ENCODE peak calls at places on chromosomes 5 and 9, in ten cellular contexts. G is A549, O is transverse colon, R is uterus, E is endothelial cell of umbilical vein, T is esophagus squamous epithelium, H is IMR-90, L is heart left ventricle, Y is HCT116, S is spleen. U is an unnamed sample. For H3K9me3, the result is how much of the 10 kb centered on the place peaks cover.

GRCh38 chr5:126970517-126971017 is 59.8 kb downstream of the MARCHF3 start:
- DNase-seq in G (no peak), O (no peak), R (no peak), E (peak), T (no peak), H (peak), L (no peak), Y (no peak), S (no peak), U (no peak)

GRCh38 chr5:179422213-179422839 is 77.1 kb upstream of the ADAMTS2 start:
- DNase-seq in G (no peak), O (no peak), R (no peak), E (no peak), T (no peak), H (no peak), L (peak), Y (no peak), S (no peak), U (no peak)

GRCh38 chr9:126164796-126165525 is 161.7 kb upstream of the MVB12B start:
- DNase-seq in G (no peak), O (no peak), R (no peak), E (no peak), T (no peak), H (no peak), L (peak), Y (no peak), S (peak), U (no peak)

GRCh38 chr9:135611142-135611874 is 28.0 kb downstream of the GLT6D1 start:
- DNase-seq in G (no peak), O (no peak), R (no peak), E (no peak), T (no peak), H (no peak), L (no peak), Y (no peak), S (no peak), U (no peak)

GRCh38 chr5:126002222-126002897 is 420.8 kb upstream of the GRAMD2B start:
- DNase-seq in G (no peak), O (no peak), R (peak), E (peak), T (no peak), H (peak), L (peak), Y (no peak), S (no peak), U (peak)

GRCh38 chr5:107917983-107918382 is 247.2 kb upstream of the EFNA5 start:
- DNase-seq in G (no peak), O (no peak), R (no peak), E (no peak), T (no peak), H (no peak), L (no peak), Y (no peak), S (no peak), U (no peak)

GRCh38 chr9:21994996-21995651 is 533 bp downstream of the CDKN2B-AS1 start:
- DNase-seq in G (no peak), O (peak), R (peak), E (peak), T (peak), H (peak), L (peak), Y (peak), S (peak), U (peak)

GRCh38 chr5:14414615-14415515 is 166.7 kb upstream of the OTULINL start:
- DNase-seq in G (no peak), O (no peak), R (no peak), E (no peak), T (no peak), H (no peak), L (no peak), Y (no peak), S (no peak), U (no peak)

GRCh38 chr5:141846031-141846430 is 32.2 kb downstream of the PCDH1 start:
- DNase-seq in G (no peak), O (no peak), R (no peak), E (no peak), T (no peak), H (peak), L (no peak), Y (no peak), S (no peak), U (peak)

GRCh38 chr9:89662718-89663246 is 58.0 kb downstream of the GADD45G start:
- DNase-seq in G (no peak), O (no peak), R (no peak), E (no peak), T (no peak), H (no peak), L (no peak), Y (no peak), S (peak), U (no peak)

GRCh38 chr5:178306430-178307225 is 74.0 kb upstream of the PHYKPL start:
- DNase-seq in G (no peak), O (no peak), R (no peak), E (no peak), T (no peak), H (no peak), L (no peak), Y (no peak), S (peak), U (no peak)

GRCh38 chr9:128159073-128159783 is 837 bp upstream of the BBLN start:
- DNase-seq in G (no peak), O (peak), R (peak), E (no peak), T (no peak), H (no peak), L (peak), Y (peak), S (no peak), U (no peak)

GRCh38 chr9:37030591-37030939 is 3.5 kb downstream of the PAX5 start:
- DNase-seq in G (no peak), O (no peak), R (no peak), E (no peak), T (no peak), H (no peak), L (no peak), Y (no peak), S (peak), U (no peak)

GRCh38 chr5:171029401-171029800 is 167.6 kb downstream of the RANBP17 start:
- DNase-seq in G (no peak), O (no peak), R (no peak), E (no peak), T (no peak), H (no peak), L (no peak), Y (no peak), S (no peak), U (no peak)

GRCh38 chr9:32011049-32011448 is 373.4 kb upstream of the ACO1 start:
- DNase-seq in G (peak), O (no peak), R (no peak), E (no peak), T (no peak), H (no peak), L (no peak), Y (no peak), S (no peak), U (no peak)

GRCh38 chr5:141878771-141879759 is 855 bp upstream of the PCDH1 start:
- DNase-seq in G (peak), O (peak), R (peak), E (peak), T (peak), H (peak), L (peak), Y (peak), S (peak), U (peak)

GRCh38 chr5:75078035-75078434 is 25.7 kb upstream of the GCNT4 start:
- DNase-seq in G (no peak), O (no peak), R (no peak), E (no peak), T (no peak), H (no peak), L (no peak), Y (no peak), S (no peak), U (no peak)

GRCh38 chr5:68267044-68267443 is 51.5 kb downstream of the PIK3R1 start:
- DNase-seq in G (no peak), O (no peak), R (no peak), E (no peak), T (no peak), H (no peak), L (no peak), Y (no peak), S (no peak), U (no peak)

GRCh38 chr5:25439025-25439424 is 794.2 kb upstream of the CDH10 start:
- DNase-seq in G (no peak), O (no peak), R (no peak), E (no peak), T (no peak), H (no peak), L (no peak), Y (no peak), S (no peak), U (no peak)

GRCh38 chr9:110443146-110443877 is 105.6 kb upstream of the TXNDC8 start:
- DNase-seq in G (peak), O (no peak), R (no peak), E (no peak), T (no peak), H (peak), L (no peak), Y (no peak), S (no peak), U (no peak)

GRCh38 chr5:103409013-103409670 is 150.6 kb downstream of the MACIR start:
- DNase-seq in G (no peak), O (no peak), R (no peak), E (no peak), T (no peak), H (no peak), L (no peak), Y (no peak), S (no peak), U (no peak)

GRCh38 chr9:124663046-124663961 is 107.8 kb downstream of the NR6A1 start:
- DNase-seq in G (no peak), O (no peak), R (no peak), E (peak), T (no peak), H (no peak), L (no peak), Y (no peak), S (no peak), U (no peak)

GRCh38 chr5:106822851-106823250 is 847.9 kb downstream of the EFNA5 start:
- DNase-seq in G (peak), O (no peak), R (no peak), E (peak), T (no peak), H (no peak), L (no peak), Y (no peak), S (no peak), U (no peak)

GRCh38 chr5:92927291-92927778 is 653.7 kb downstream of the NR2F1-AS1 start:
- DNase-seq in G (no peak), O (no peak), R (no peak), E (peak), T (no peak), H (no peak), L (peak), Y (peak), S (no peak), U (no peak)

GRCh38 chr9:86723351-86723750 is 224.0 kb downstream of the GAS1 start:
- DNase-seq in G (no peak), O (no peak), R (no peak), E (no peak), T (no peak), H (no peak), L (no peak), Y (no peak), S (no peak), U (no peak)

GRCh38 chr9:110427497-110428104 is 89.9 kb upstream of the TXNDC8 start:
- DNase-seq in G (peak), O (peak), R (peak), E (peak), T (no peak), H (peak), L (no peak), Y (peak), S (no peak), U (peak)

GRCh38 chr9:132670359-132670815 is at the start of gene GTF3C4:
- DNase-seq in G (peak), O (peak), R (peak), E (peak), T (peak), H (peak), L (peak), Y (peak), S (peak), U (peak)

GRCh38 chr9:134011401-134011800 is 13.9 kb upstream of the BRD3OS start:
- DNase-seq in G (no peak), O (no peak), R (no peak), E (no peak), T (no peak), H (no peak), L (no peak), Y (no peak), S (no peak), U (no peak)

GRCh38 chr9:134010774-134011173 is 14.5 kb upstream of the BRD3OS start:
- DNase-seq in G (no peak), O (no peak), R (no peak), E (peak), T (no peak), H (no peak), L (no peak), Y (no peak), S (peak), U (peak)

GRCh38 chr9:134010310-134010709 is 15.0 kb upstream of the BRD3OS start:
- DNase-seq in G (no peak), O (no peak), R (no peak), E (no peak), T (no peak), H (no peak), L (no peak), Y (no peak), S (no peak), U (no peak)

DNA sequence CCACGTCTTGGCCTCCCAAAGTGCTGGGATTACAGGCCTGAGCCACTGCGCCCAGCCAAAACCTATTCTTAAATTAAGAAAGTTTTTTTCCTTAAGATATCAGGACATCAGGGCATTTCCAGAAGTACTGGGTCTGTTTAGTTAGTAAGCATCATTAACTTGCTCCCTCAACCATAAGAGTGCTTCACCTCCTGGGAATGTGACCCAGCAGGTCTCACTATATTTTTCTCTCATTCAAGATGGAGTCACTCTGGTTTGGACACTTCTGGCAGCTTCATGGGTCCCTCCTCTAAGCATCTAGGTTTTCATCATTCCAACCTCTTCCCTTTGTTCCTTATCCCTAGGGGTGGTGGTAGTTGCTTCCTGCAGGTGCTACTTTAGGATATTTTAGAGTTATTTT is 10.3 kb upstream of the BRD3OS start:
- DNase-seq in G (no peak), O (no peak), R (no peak), E (no peak), T (no peak), H (no peak), L (no peak), Y (no peak), S (no peak), U (no peak)
- H3K27ac ChIP-seq in G (no peak), O (no peak), R (no peak), E (no peak), T (no peak), H (no peak), L (no peak), Y (no peak), S (no peak), U (no peak)

GRCh38 chr9:90767523-90768100 is 34.0 kb upstream of the SYK start:
- DNase-seq in G (peak), O (no peak), R (no peak), E (no peak), T (no peak), H (no peak), L (no peak), Y (no peak), S (no peak), U (no peak)
- H3K9me3 ChIP-seq in G (under half), O (under half), R (under half), E (under half), T (under half), H (under half), L (under half), Y (under half), S (under half), U (under half)

GRCh38 chr5:38305148-38305547 is 46.8 kb downstream of the EGFLAM start:
- DNase-seq in G (no peak), O (no peak), R (no peak), E (no peak), T (no peak), H (no peak), L (no peak), Y (no peak), S (no peak), U (no peak)

GRCh38 chr5:38307845-38308244 is 49.5 kb downstream of the EGFLAM start:
- DNase-seq in G (no peak), O (no peak), R (no peak), E (no peak), T (no peak), H (no peak), L (no peak), Y (no peak), S (no peak), U (no peak)
- TF ChIP-seq POLR2A in G (no peak), O (no peak), R (no peak), E (no peak), T (no peak), H (no peak), L (no peak), Y (no peak), S (no peak), U (no peak)

GRCh38 chr5:82105457-82105856 is 133.6 kb downstream of the ATG10 start:
- DNase-seq in G (no peak), O (no peak), R (no peak), E (no peak), T (no peak), H (peak), L (no peak), Y (no peak), S (no peak), U (no peak)
- H3K27ac ChIP-seq in G (peak), O (no peak), R (no peak), E (no peak), T (no peak), H (no peak), L (no peak), Y (no peak), S (no peak), U (no peak)

GRCh38 chr5:157178961-157179360 is 1.7 kb upstream of the ITK start:
- DNase-seq in G (no peak), O (no peak), R (no peak), E (no peak), T (no peak), H (no peak), L (no peak), Y (no peak), S (no peak), U (no peak)
- H3K9me3 ChIP-seq in G (under half), O (under half), R (under half), E (under half), T (under half), H (under half), L (under half), Y (under half), S (under half), U (under half)

GRCh38 chr5:42377496-42377895 is 45.7 kb upstream of the GHR start:
- DNase-seq in G (no peak), O (no peak), R (no peak), E (peak), T (no peak), H (no peak), L (no peak), Y (no peak), S (no peak), U (no peak)
- TF ChIP-seq POLR2A in G (no peak), O (no peak), R (no peak), E (no peak), T (no peak), H (no peak), L (no peak), Y (no peak), S (no peak), U (no peak)

GRCh38 chr5:129971684-129972083 is 67.4 kb downstream of the CHSY3 start:
- DNase-seq in G (no peak), O (no peak), R (no peak), E (no peak), T (no peak), H (no peak), L (no peak), Y (no peak), S (no peak), U (no peak)

GRCh38 chr5:129973716-129974426 is 69.6 kb downstream of the CHSY3 start:
- DNase-seq in G (no peak), O (no peak), R (no peak), E (no peak), T (no peak), H (peak), L (no peak), Y (no peak), S (no peak), U (no peak)

GRCh38 chr5:129977810-129978209 is 73.5 kb downstream of the CHSY3 start:
- DNase-seq in G (no peak), O (no peak), R (no peak), E (no peak), T (no peak), H (no peak), L (no peak), Y (no peak), S (no peak), U (no peak)

DNA sequence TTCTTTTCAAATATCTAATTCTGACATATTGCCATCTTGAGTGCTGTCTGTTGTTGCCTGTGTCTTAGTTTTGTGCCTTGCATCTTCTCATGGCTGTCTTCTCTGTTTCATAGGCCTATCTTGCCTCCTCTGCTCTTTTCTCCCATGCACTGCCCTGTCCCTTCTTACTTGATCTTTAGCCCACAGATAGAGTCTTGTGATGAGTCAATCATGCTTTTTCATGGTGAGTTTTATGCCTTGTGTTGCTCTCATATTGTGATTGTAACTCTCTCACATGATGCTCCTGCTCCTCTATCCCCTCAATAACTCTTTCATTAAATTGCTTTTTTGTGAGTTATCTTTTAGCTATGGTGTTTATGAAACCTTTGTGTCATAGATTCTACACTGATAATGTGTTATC is 68.5 kb downstream of the CHSY3 start:
- DNase-seq in G (no peak), O (no peak), R (no peak), E (no peak), T (no peak), H (no peak), L (no peak), Y (no peak), S (no peak), U (no peak)
- H3K27ac ChIP-seq in G (no peak), O (no peak), R (no peak), E (no peak), T (no peak), H (no peak), L (no peak), Y (no peak), S (no peak), U (no peak)